ENCODE peak calls at places on chromosomes 16 and 17, in four cellular contexts. One of them, this sample, is unnamed.

GRCh38 chr17:1056761-1057160 is 59.8 kb downstream of the TIMM22 start:
- DNase-seq in GM12878: no peak
- DNase-seq in K562: no peak
- DNase-seq in HCT116: no peak
- DNase-seq in this sample: no peak

GRCh38 chr17:82772026-82772425 is 20.2 kb downstream of the TBCD start:
- DNase-seq in GM12878: no peak
- DNase-seq in K562: no peak
- DNase-seq in HCT116: no peak
- DNase-seq in this sample: no peak

GRCh38 chr16:53111078-53111776 is 56.4 kb downstream of the CHD9 start:
- DNase-seq in GM12878: no peak
- DNase-seq in K562: no peak
- DNase-seq in HCT116: no peak
- DNase-seq in this sample: no peak

GRCh38 chr16:81940781-81941560 is 70.3 kb downstream of the SDR42E1 start:
- DNase-seq in GM12878: no peak
- DNase-seq in K562: peak; percentile 43
- DNase-seq in HCT116: peak; percentile 57
- DNase-seq in this sample: peak; percentile 45

GRCh38 chr16:54320895-54321294 is 34.3 kb upstream of the IRX3 start:
- DNase-seq in GM12878: no peak
- DNase-seq in K562: no peak
- DNase-seq in HCT116: no peak
- DNase-seq in this sample: no peak

GRCh38 chr16:17205279-17206139 is 265.3 kb downstream of the XYLT1 start:
- DNase-seq in GM12878: no peak
- DNase-seq in K562: no peak
- DNase-seq in HCT116: no peak
- DNase-seq in this sample: peak; percentile 47

GRCh38 chr16:35391328-35391727 is 1931.9 kb downstream of the TP53TG3F start:
- DNase-seq in GM12878: no peak
- DNase-seq in K562: peak; percentile 64
- DNase-seq in HCT116: peak; percentile 6
- DNase-seq in this sample: no peak

GRCh38 chr17:65438708-65439294 is 122.6 kb downstream of the AXIN2 start:
- DNase-seq in GM12878: no peak
- DNase-seq in K562: no peak
- DNase-seq in HCT116: no peak
- DNase-seq in this sample: no peak

GRCh38 chr16:4004206-4004605 is 112.0 kb downstream of the ADCY9 start:
- DNase-seq in GM12878: no peak
- DNase-seq in K562: no peak
- DNase-seq in HCT116: no peak
- DNase-seq in this sample: no peak

GRCh38 chr16:19588661-19589060 is 33.2 kb downstream of the VPS35L start:
- DNase-seq in GM12878: no peak
- DNase-seq in K562: no peak
- DNase-seq in HCT116: no peak
- DNase-seq in this sample: no peak

GRCh38 chr17:1945621-1946020 is 79.5 kb downstream of the RTN4RL1 start:
- DNase-seq in GM12878: no peak
- DNase-seq in K562: no peak
- DNase-seq in HCT116: no peak
- DNase-seq in this sample: no peak

GRCh38 chr17:67879662-67880061 is 54.4 kb downstream of the BPTF start:
- DNase-seq in GM12878: no peak
- DNase-seq in K562: peak; percentile 43
- DNase-seq in HCT116: no peak
- DNase-seq in this sample: no peak

GRCh38 chr16:57626420-57627170 is 1.8 kb upstream of the ADGRG1 start:
- DNase-seq in GM12878: no peak
- DNase-seq in K562: no peak
- DNase-seq in HCT116: no peak
- DNase-seq in this sample: no peak

GRCh38 chr17:70804161-70804560 is 634.8 kb downstream of the KCNJ2 start:
- DNase-seq in GM12878: no peak
- DNase-seq in K562: no peak
- DNase-seq in HCT116: no peak
- DNase-seq in this sample: no peak

GRCh38 chr16:30621765-30622164 is 11.6 kb upstream of the ZNF689 start:
- DNase-seq in GM12878: no peak
- DNase-seq in K562: no peak
- DNase-seq in HCT116: no peak
- DNase-seq in this sample: no peak

GRCh38 chr17:17494499-17495447 is 1.4 kb downstream of the RASD1 start:
- DNase-seq in GM12878: no peak
- DNase-seq in K562: no peak
- DNase-seq in HCT116: no peak
- DNase-seq in this sample: no peak

GRCh38 chr17:31274252-31274651 is 22.8 kb downstream of the OMG start:
- DNase-seq in GM12878: no peak
- DNase-seq in K562: no peak
- DNase-seq in HCT116: no peak
- DNase-seq in this sample: no peak

GRCh38 chr17:71572343-71572742 is 548.5 kb upstream of the SOX9 start:
- DNase-seq in GM12878: no peak
- DNase-seq in K562: no peak
- DNase-seq in HCT116: no peak
- DNase-seq in this sample: no peak

GRCh38 chr16:11094075-11094593 is 149.8 kb downstream of the CLEC16A start:
- DNase-seq in GM12878: peak; percentile 53
- DNase-seq in K562: peak; percentile 89
- DNase-seq in HCT116: peak; percentile 77
- DNase-seq in this sample: no peak

GRCh38 chr17:5780476-5780875 is 196.2 kb upstream of the NLRP1 start:
- DNase-seq in GM12878: no peak
- DNase-seq in K562: peak; percentile 23
- DNase-seq in HCT116: peak; percentile 31
- DNase-seq in this sample: no peak
- TF ChIP-seq EGR1 in GM12878: no peak
- TF ChIP-seq EGR1 in K562: peak; percentile 63
- TF ChIP-seq EGR1 in HCT116: peak; percentile 84
- TF ChIP-seq EGR1 in this sample: no peak

GRCh38 chr17:60224064-60224463 is 74.3 kb downstream of the CA4 start:
- DNase-seq in GM12878: no peak
- DNase-seq in K562: no peak
- DNase-seq in HCT116: no peak
- DNase-seq in this sample: no peak
- TF ChIP-seq EGR1 in GM12878: no peak
- TF ChIP-seq EGR1 in K562: no peak
- TF ChIP-seq EGR1 in HCT116: no peak
- TF ChIP-seq EGR1 in this sample: no peak

GRCh38 chr16:68640972-68641371 is 4.1 kb upstream of the CDH3 start:
- DNase-seq in GM12878: no peak
- DNase-seq in K562: no peak
- DNase-seq in HCT116: no peak
- DNase-seq in this sample: no peak
- TF ChIP-seq EGR1 in GM12878: no peak
- TF ChIP-seq EGR1 in K562: no peak
- TF ChIP-seq EGR1 in HCT116: no peak
- TF ChIP-seq EGR1 in this sample: no peak

GRCh38 chr17:29793501-29793900 is 136.5 kb downstream of the SSH2 start:
- DNase-seq in GM12878: no peak
- DNase-seq in K562: no peak
- DNase-seq in HCT116: no peak
- DNase-seq in this sample: no peak
- TF ChIP-seq EGR1 in GM12878: no peak
- TF ChIP-seq EGR1 in K562: no peak
- TF ChIP-seq EGR1 in HCT116: no peak
- TF ChIP-seq EGR1 in this sample: no peak

DNA sequence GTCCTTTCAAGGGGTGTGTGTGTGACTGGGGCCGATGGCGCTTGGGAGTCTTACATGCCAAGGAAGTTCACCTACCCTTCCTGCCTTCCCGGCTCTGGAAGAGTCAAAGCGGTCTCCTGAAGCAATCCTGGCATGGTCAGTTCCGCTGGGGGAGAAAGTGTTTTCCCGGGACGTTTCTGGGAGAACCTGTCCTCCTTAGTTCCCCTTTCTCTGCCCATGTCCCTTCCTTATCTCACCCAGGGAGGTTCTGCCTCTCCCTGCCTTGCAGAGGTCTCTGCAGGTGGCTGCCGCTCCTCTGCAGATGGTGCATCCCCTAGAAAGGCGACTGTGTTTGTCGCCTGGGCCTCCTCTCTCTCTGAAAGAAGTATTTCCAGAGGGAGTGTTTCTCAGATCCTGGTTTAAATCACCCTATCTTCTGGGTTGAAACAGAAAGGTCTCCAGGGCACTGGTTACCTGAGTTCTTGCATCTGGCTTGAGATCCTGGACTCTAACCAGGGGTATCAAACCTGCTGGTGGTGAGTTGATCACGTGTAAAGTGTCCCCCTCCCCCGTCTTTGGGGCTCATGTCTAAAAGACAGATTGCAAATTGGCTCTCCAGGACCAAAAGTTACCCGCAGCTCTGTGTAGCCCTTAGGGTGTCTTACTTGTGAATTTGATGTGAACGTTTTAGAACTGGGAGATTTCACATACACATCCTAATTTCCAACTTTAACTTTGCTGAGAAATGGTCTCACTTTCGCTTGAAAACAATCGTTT is 1.9 kb downstream of the PRKCB start:
- DNase-seq in GM12878: no peak
- DNase-seq in K562: peak; percentile 62
- DNase-seq in HCT116: no peak
- DNase-seq in this sample: no peak
- TF ChIP-seq EGR1 in GM12878: no peak
- TF ChIP-seq EGR1 in K562: no peak
- TF ChIP-seq EGR1 in HCT116: no peak
- TF ChIP-seq EGR1 in this sample: no peak

GRCh38 chr17:79078476-79079190 is 4.0 kb downstream of the ENGASE start:
- DNase-seq in GM12878: no peak
- DNase-seq in K562: no peak
- DNase-seq in HCT116: no peak
- DNase-seq in this sample: no peak
- TF ChIP-seq EGR1 in GM12878: no peak
- TF ChIP-seq EGR1 in K562: no peak
- TF ChIP-seq EGR1 in HCT116: no peak
- TF ChIP-seq EGR1 in this sample: no peak

GRCh38 chr17:76820523-76820922 is 47.7 kb upstream of the MGAT5B start:
- DNase-seq in GM12878: no peak
- DNase-seq in K562: no peak
- DNase-seq in HCT116: no peak
- DNase-seq in this sample: no peak

GRCh38 chr17:76827736-76828135 is 40.5 kb upstream of the MGAT5B start:
- DNase-seq in GM12878: no peak
- DNase-seq in K562: no peak
- DNase-seq in HCT116: no peak
- DNase-seq in this sample: no peak

GRCh38 chr17:76826290-76827138 is 41.7 kb upstream of the MGAT5B start:
- DNase-seq in GM12878: no peak
- DNase-seq in K562: no peak
- DNase-seq in HCT116: no peak
- DNase-seq in this sample: no peak

GRCh38 chr17:76822184-76822778 is 45.9 kb upstream of the MGAT5B start:
- DNase-seq in GM12878: no peak
- DNase-seq in K562: no peak
- DNase-seq in HCT116: no peak
- DNase-seq in this sample: no peak

DNA sequence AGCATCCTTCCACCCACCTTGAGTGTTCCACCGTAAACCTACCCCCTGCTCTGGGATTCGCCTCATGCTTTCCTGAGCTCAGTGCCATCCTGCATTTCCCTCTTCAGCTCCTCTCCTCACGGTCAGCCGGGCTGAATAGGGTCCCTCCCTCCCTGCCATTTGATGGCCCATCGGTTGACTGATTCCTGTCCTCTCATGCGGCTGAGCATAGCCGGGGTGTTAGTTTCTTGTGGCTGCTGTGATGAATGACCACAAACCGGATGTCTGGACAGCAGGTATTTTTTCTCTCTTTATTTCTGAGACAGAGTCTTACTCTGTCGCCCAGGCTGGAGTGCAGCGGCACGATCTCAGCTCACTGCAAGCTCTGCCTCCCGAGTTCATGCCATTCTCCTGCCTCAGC is 44.1 kb upstream of the MGAT5B start:
- DNase-seq in GM12878: no peak
- DNase-seq in K562: no peak
- DNase-seq in HCT116: no peak
- DNase-seq in this sample: no peak
- TF ChIP-seq EGR1 in GM12878: no peak
- TF ChIP-seq EGR1 in K562: no peak
- TF ChIP-seq EGR1 in HCT116: no peak
- TF ChIP-seq EGR1 in this sample: no peak

GRCh38 chr17:81713556-81714411 is 1.7 kb downstream of the SLC25A10 start:
- DNase-seq in GM12878: no peak
- DNase-seq in K562: peak; percentile 72
- DNase-seq in HCT116: no peak
- DNase-seq in this sample: no peak
- TF ChIP-seq EGR1 in GM12878: no peak
- TF ChIP-seq EGR1 in K562: no peak
- TF ChIP-seq EGR1 in HCT116: no peak
- TF ChIP-seq EGR1 in this sample: no peak

DNA sequence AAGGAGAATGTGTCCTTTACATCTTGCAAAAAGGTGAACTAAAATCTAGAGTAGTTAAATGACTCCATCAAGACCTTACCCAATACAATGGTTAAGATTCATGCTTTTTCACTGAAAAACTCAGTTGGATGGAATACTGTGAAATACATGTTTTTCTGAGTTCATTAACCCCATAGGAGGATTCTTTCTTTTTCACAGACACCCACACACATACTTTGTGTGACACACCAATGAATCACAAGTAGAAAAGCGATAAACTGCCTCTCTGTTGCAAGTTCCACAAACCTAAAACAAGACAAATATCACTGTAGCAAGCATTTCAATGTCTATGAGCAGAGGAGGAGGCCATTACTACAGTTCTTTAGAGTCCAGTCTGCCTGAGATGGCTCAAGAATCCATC is 258.8 kb upstream of the CDH5 start:
- DNase-seq in GM12878: no peak
- DNase-seq in K562: no peak
- DNase-seq in HCT116: no peak
- DNase-seq in this sample: no peak
- TF ChIP-seq EGR1 in GM12878: no peak
- TF ChIP-seq EGR1 in K562: no peak
- TF ChIP-seq EGR1 in HCT116: no peak
- TF ChIP-seq EGR1 in this sample: no peak

GRCh38 chr16:2337431-2338296 is 2.9 kb downstream of the ABCA3 start:
- DNase-seq in GM12878: no peak
- DNase-seq in K562: no peak
- DNase-seq in HCT116: no peak
- DNase-seq in this sample: no peak

GRCh38 chr16:2341456-2342447 is 1.2 kb upstream of the ABCA3 start:
- DNase-seq in GM12878: no peak
- DNase-seq in K562: no peak
- DNase-seq in HCT116: no peak
- DNase-seq in this sample: peak; percentile 59

GRCh38 chr16:2343211-2343610 is 2.7 kb upstream of the ABCA3 start:
- DNase-seq in GM12878: no peak
- DNase-seq in K562: peak; percentile 38
- DNase-seq in HCT116: no peak
- DNase-seq in this sample: no peak

GRCh38 chr16:2340564-2341455 is at the start of gene ABCA3:
- DNase-seq in GM12878: peak; percentile 79
- DNase-seq in K562: peak; percentile 98
- DNase-seq in HCT116: peak; percentile 87
- DNase-seq in this sample: peak; percentile 94

GRCh38 chr16:2339521-2340484 is 725 bp downstream of the ABCA3 start:
- DNase-seq in GM12878: no peak
- DNase-seq in K562: peak; percentile 86
- DNase-seq in HCT116: no peak
- DNase-seq in this sample: no peak
- TF ChIP-seq EGR1 in GM12878: no peak
- TF ChIP-seq EGR1 in K562: peak; percentile 5
- TF ChIP-seq EGR1 in HCT116: no peak
- TF ChIP-seq EGR1 in this sample: no peak

This sample was measured in H1.